ENCODE peak calls at places on chromosomes 12 and 14, in eight cellular contexts. P is AG09319, N is tibial nerve, Z is A549, M is tibial artery, Y is B cell, W is fibroblast of mammary gland, V is HL-60. O is an unnamed sample.

GRCh38 chr14:96351986-96352385 is 11.2 kb downstream of the ATG2B start:
- DNase-seq in V (no peak), Z (peak; percentile 2), W (no peak), M (no peak), N (no peak), Y (no peak), P (no peak), O (no peak)

GRCh38 chr12:79901506-79901905 is 33.4 kb downstream of the PPP1R12A start:
- DNase-seq in P (no peak), Z (no peak), V (no peak), M (no peak), W (no peak), N (no peak), Y (no peak), O (no peak)

GRCh38 chr12:1252758-1253157 is 261.7 kb downstream of the ERC1 start:
- DNase-seq in Y (no peak), Z (no peak), W (no peak), M (no peak), N (no peak), P (no peak), V (no peak), O (no peak)

GRCh38 chr12:54571166-54571856 is 17.1 kb downstream of the PPP1R1A start:
- DNase-seq in N (no peak), M (no peak), Z (no peak), P (no peak), Y (no peak), W (peak; percentile 10), V (no peak), O (no peak)

GRCh38 chr12:74685385-74685784 is 147.8 kb downstream of the ATXN7L3B start:
- DNase-seq in V (no peak), Y (no peak), Z (no peak), N (no peak), M (no peak), W (no peak), P (no peak), O (no peak)

GRCh38 chr14:30064454-30064853 is 136.8 kb upstream of the PRKD1 start:
- DNase-seq in Y (no peak), V (no peak), Z (no peak), M (no peak), W (peak; percentile 15), P (no peak), N (no peak), O (no peak)

GRCh38 chr12:8050600-8051250 is 15.4 kb downstream of the C3AR1 start:
- DNase-seq in W (no peak), V (no peak), N (no peak), Z (no peak), M (no peak), Y (no peak), P (no peak), O (no peak)

GRCh38 chr14:63972323-63972932 is 119.6 kb downstream of the SYNE2 start:
- DNase-seq in V (no peak), W (no peak), Z (no peak), M (no peak), P (no peak), Y (no peak), N (no peak), O (no peak)

GRCh38 chr12:71303199-71303598 is 136.4 kb upstream of the LGR5 start:
- DNase-seq in P (no peak), Y (no peak), M (no peak), N (no peak), W (peak; percentile 68), V (no peak), Z (no peak), O (no peak)

GRCh38 chr12:545835-546234 is 86.1 kb downstream of the B4GALNT3 start:
- DNase-seq in Y (no peak), M (no peak), W (no peak), P (no peak), V (no peak), N (no peak), Z (no peak), O (no peak)

GRCh38 chr12:42589465-42590323 is at the start of gene PRICKLE1:
- DNase-seq in Y (peak; percentile 77), N (no peak), W (peak; percentile 48), Z (peak; percentile 25), V (peak; percentile 25), P (no peak), M (no peak), O (no peak)

GRCh38 chr12:103773109-103773905 is 67.7 kb downstream of the NT5DC3 start:
- DNase-seq in W (no peak), N (no peak), Y (no peak), P (no peak), V (no peak), M (no peak), Z (no peak), O (no peak)

GRCh38 chr12:9064815-9065606 is 50.7 kb downstream of the A2M start:
- DNase-seq in V (no peak), Z (peak; percentile 67), P (no peak), Y (no peak), N (peak; percentile 52), M (peak; percentile 63), W (peak; percentile 39), O (no peak)

GRCh38 chr14:91354221-91354916 is 63.3 kb downstream of the CCDC88C start:
- DNase-seq in Z (no peak), P (no peak), W (peak; percentile 40), M (no peak), Y (no peak), V (no peak), N (no peak), O (no peak)

GRCh38 chr14:91356218-91356763 is 61.3 kb downstream of the CCDC88C start:
- DNase-seq in M (no peak), W (no peak), P (no peak), Z (no peak), V (no peak), N (no peak), Y (no peak), O (no peak)

GRCh38 chr14:91357272-91357671 is 60.3 kb downstream of the CCDC88C start:
- DNase-seq in Y (no peak), Z (no peak), P (no peak), M (no peak), V (no peak), N (no peak), W (no peak), O (no peak)

GRCh38 chr14:91352696-91353692 is 64.6 kb downstream of the CCDC88C start:
- DNase-seq in Z (no peak), W (no peak), N (no peak), Y (no peak), V (no peak), P (no peak), M (no peak), O (no peak)

DNA sequence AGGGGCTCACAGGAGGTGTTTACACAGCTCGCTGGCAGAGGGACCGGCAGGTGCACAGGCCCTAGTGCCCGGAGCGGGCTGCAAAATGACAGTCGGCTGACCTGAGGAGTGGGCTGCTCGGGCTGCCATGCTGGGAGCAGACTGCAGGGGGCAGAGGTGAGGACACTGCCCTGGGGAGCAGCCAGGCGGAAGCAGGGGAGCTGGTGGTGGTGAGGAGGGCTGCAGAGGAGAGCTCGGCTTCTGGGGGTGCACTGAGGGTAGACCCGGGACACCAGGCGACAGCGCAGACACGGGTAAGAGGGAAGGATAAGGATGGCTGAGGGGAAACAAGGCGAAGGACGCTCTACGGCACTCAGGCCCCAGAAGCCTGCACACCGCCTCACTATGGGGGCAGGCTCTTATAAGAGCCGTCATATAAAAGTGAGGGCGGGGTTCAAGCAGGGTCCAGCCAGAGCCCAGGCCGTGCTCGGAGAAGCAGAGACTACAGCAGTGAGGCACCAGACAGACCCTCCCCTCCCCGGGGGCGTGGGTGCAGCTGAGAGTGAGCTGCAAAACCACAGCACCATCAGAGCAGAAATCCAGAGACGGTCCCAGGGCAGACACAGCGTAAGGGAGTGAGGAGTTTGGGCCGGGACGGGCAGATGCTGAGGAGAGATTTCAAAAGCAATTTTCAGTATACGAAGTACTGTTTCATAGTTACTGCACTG is 62.5 kb downstream of the CCDC88C start:
- DNase-seq in Z (no peak), N (no peak), W (no peak), V (no peak), M (no peak), P (no peak), Y (peak; percentile 50), O (no peak)
- TF ChIP-seq CTCF in Z (no peak), N (no peak), W (no peak), V (no peak), M (no peak), P (no peak), Y (peak; percentile 58), O (no peak)

DNA sequence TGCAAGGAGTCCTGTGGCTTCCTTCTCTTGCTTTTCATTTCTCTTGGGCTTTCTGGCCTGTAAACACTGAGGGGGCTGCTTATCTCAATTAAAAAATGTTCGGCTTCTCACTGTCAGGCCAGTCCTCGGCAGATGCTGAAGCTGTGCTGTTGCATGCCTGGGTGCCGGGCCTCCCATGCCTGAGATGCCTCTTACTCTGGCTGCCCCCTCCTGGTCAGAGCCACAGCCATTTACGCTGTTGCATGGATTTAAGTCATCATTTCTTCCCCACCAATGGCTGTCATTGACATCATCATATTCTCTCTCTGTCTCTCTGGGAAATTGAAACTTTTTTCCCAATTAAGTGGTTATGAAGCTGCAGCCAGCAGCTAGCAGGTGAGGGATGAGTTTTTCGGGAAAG is 53.7 kb downstream of the FOXN4 start:
- DNase-seq in M (no peak), N (no peak), P (no peak), Y (no peak), V (no peak), Z (peak; percentile 45), W (peak; percentile 13), O (no peak)
- TF ChIP-seq CTCF in M (no peak), N (no peak), P (peak; percentile 5), Y (no peak), V (no peak), Z (no peak), W (no peak), O (no peak)

GRCh38 chr12:14811486-14811885 is 2.5 kb downstream of the SMCO3 start:
- DNase-seq in W (no peak), V (no peak), M (no peak), Y (no peak), Z (no peak), P (no peak), N (no peak), O (no peak)
- TF ChIP-seq CTCF in W (no peak), V (no peak), M (no peak), Y (no peak), Z (no peak), P (no peak), N (no peak), O (no peak)

GRCh38 chr14:101082036-101082435 is 178.5 kb upstream of the RTL1 start:
- DNase-seq in M (no peak), Z (no peak), P (no peak), N (no peak), Y (no peak), V (no peak), W (no peak), O (peak; percentile 4)

GRCh38 chr14:101084436-101084826 is 180.9 kb upstream of the RTL1 start:
- DNase-seq in N (no peak), Y (no peak), P (no peak), V (no peak), M (peak; percentile 5), Z (no peak), W (no peak), O (no peak)

GRCh38 chr14:101082436-101083384 is 179.2 kb upstream of the RTL1 start:
- DNase-seq in Y (no peak), Z (no peak), M (peak; percentile 10), W (no peak), N (no peak), P (no peak), V (no peak), O (peak; percentile 8)

GRCh38 chr14:101080922-101081593 is 177.5 kb upstream of the RTL1 start:
- DNase-seq in P (no peak), Z (no peak), W (no peak), V (no peak), M (no peak), N (no peak), Y (no peak), O (no peak)

GRCh38 chr14:101083564-101084435 is 180.3 kb upstream of the RTL1 start:
- DNase-seq in V (no peak), P (no peak), M (peak; percentile 16), W (no peak), Y (no peak), Z (peak; percentile 22), N (no peak), O (peak; percentile 6)
- TF ChIP-seq CTCF in V (no peak), P (no peak), M (no peak), W (peak; percentile 13), Y (no peak), Z (no peak), N (no peak), O (no peak)

O was measured in natural killer cell.